ENCODE peak calls at places on chromosomes 2 and 18, in seven cellular contexts. V is choroid plexus epithelial cell, U is uterus, A is stomach, N is pancreas, E is fibroblast of mammary gland, T is A549. Q is an unnamed sample.

GRCh38 chr2:46326231-46326980 is 29.2 kb downstream of the EPAS1 start:
- DNase-seq in V (peak), E (peak), T (no peak), N (no peak), U (peak), A (no peak), Q (no peak)

GRCh38 chr2:122634261-122634660 is 878.8 kb downstream of the TSN start:
- DNase-seq in U (no peak), N (no peak), A (no peak), V (peak), T (peak), E (peak), Q (peak)

GRCh38 chr2:119723121-119723635 is 36.5 kb upstream of the PTPN4 start:
- DNase-seq in U (no peak), A (no peak), E (no peak), N (no peak), V (no peak), T (no peak), Q (no peak)

GRCh38 chr2:26396734-26397298 is 4.9 kb upstream of the DRC1 start:
- DNase-seq in A (no peak), U (no peak), V (no peak), E (no peak), T (no peak), N (no peak), Q (no peak)

GRCh38 chr2:77008925-77009706 is 513.1 kb downstream of the LRRTM4 start:
- DNase-seq in V (peak), N (no peak), A (no peak), E (peak), T (no peak), U (no peak), Q (no peak)

GRCh38 chr18:74333091-74333490 is 17.5 kb downstream of the C18orf63 start:
- DNase-seq in V (no peak), E (peak), A (no peak), N (no peak), U (no peak), T (no peak), Q (no peak)

GRCh38 chr2:236286866-236287545 is 22.8 kb upstream of the ASB18 start:
- DNase-seq in A (no peak), U (no peak), N (no peak), T (peak), V (peak), E (peak), Q (no peak)

GRCh38 chr2:12616456-12617163 is 100.1 kb upstream of the TRIB2 start:
- DNase-seq in V (no peak), E (no peak), U (no peak), T (no peak), N (no peak), A (no peak), Q (no peak)

GRCh38 chr2:236871500-236872001 is 214.1 kb upstream of the COPS8 start:
- DNase-seq in A (peak), E (peak), N (peak), V (peak), U (no peak), T (peak), Q (peak)

GRCh38 chr2:128790541-128790944 is 471.9 kb upstream of the HS6ST1 start:
- DNase-seq in V (peak), A (no peak), N (peak), U (no peak), E (no peak), T (no peak), Q (no peak)

GRCh38 chr2:167198009-167198408 is 309.7 kb downstream of the XIRP2 start:
- DNase-seq in N (no peak), V (no peak), U (no peak), T (no peak), A (no peak), E (no peak), Q (no peak)

GRCh38 chr2:166468124-166469024 is 25.7 kb downstream of the SCN7A start:
- DNase-seq in N (no peak), V (peak), T (no peak), U (no peak), A (no peak), E (peak), Q (no peak)

GRCh38 chr2:128369126-128369555 is 50.5 kb upstream of the HS6ST1 start:
- DNase-seq in A (no peak), E (peak), U (peak), T (no peak), V (peak), N (no peak), Q (peak)

GRCh38 chr18:76380127-76380729 is 114.8 kb downstream of the ZNF516 start:
- DNase-seq in U (peak), V (no peak), E (no peak), A (no peak), N (no peak), T (no peak), Q (no peak)

GRCh38 chr2:31888550-31888949 is 122.3 kb downstream of the MEMO1 start:
- DNase-seq in E (no peak), U (no peak), T (no peak), A (no peak), N (no peak), V (peak), Q (no peak)

GRCh38 chr2:31889044-31889443 is 121.8 kb downstream of the MEMO1 start:
- DNase-seq in E (no peak), A (no peak), U (no peak), V (no peak), T (no peak), N (no peak), Q (no peak)

DNA sequence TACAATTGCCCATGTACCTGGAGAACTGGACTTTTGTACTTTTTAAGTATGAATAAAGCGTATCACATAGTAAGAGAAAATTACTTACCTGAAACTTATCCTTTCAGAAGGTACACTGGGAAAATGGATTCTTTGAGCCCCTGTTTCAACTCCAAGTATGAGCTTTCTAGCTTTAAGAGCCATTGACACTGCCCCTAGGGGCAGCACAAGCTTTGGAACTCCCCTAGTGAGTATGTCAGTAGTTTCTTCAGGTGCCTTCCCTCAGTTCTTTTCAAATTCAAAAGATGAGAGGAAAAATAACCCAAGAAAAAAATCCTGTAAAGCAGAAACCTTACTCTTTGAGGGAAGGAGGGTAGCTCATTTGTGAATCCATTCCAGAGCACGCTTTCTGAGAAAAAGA is 124.1 kb downstream of the MEMO1 start:
- DNase-seq in N (no peak), T (peak), A (no peak), U (no peak), E (peak), V (peak), Q (no peak)
- TF ChIP-seq CTCF in N (no peak), T (peak), A (no peak), U (no peak), E (peak), V (peak), Q (peak)

GRCh38 chr2:44285237-44285636 is 10.0 kb downstream of the SLC3A1 start:
- DNase-seq in A (no peak), N (no peak), T (no peak), E (peak), U (no peak), V (no peak), Q (no peak)

GRCh38 chr2:44286884-44287638 is 11.8 kb downstream of the SLC3A1 start:
- DNase-seq in T (peak), E (no peak), A (peak), U (no peak), V (no peak), N (no peak), Q (no peak)

GRCh38 chr2:44290271-44290670 is 15.0 kb downstream of the SLC3A1 start:
- DNase-seq in T (peak), N (no peak), A (no peak), E (peak), V (peak), U (no peak), Q (peak)

GRCh38 chr2:44283116-44283666 is 7.9 kb downstream of the SLC3A1 start:
- DNase-seq in U (no peak), E (no peak), N (no peak), A (no peak), V (no peak), T (no peak), Q (no peak)

DNA sequence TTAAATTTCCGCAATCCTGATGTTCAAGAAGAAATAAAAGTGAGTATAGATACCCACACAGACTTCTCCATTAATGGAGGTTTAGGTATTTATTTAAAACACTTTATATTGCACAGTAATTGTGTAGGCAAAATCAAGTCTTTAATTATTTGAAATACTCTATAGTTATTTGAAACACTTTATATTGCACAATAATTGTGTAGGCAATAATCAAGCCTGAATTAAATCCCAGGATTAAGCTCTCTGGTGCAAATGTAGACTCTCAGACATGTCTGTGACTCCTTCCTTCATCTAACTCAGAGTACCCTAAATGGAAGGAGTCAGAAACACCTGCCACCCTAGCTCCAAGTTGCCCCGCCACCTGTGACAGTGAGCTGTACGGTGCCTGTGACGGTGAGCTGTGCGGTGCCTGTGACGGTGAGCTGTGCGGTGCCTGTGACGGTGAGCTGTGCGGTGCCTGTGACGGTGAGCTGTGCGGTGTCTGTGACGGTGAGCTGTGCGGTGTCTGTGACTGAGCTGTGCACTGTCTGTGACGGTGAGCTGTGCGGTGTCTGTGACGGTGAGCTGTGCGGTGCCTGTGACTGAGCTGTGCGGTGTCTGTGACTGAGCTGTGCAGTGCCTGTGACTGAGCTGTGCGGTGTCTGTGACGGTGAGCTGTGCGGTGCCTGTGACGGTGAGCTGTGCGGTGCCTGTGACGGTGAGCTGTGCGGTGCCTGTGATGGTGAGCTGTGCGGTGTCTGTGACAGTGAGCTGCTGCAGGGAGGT is 11.0 kb downstream of the SLC3A1 start:
- DNase-seq in N (no peak), E (no peak), U (no peak), A (no peak), T (no peak), V (no peak), Q (no peak)
- H3K4me3 ChIP-seq in N (no peak), E (no peak), U (no peak), A (no peak), T (peak), V (no peak), Q (no peak)

GRCh38 chr2:222292113-222292737 is 6.6 kb downstream of the PAX3 start:
- DNase-seq in U (no peak), T (no peak), N (no peak), V (no peak), A (no peak), E (no peak), Q (no peak)

GRCh38 chr2:222291485-222291841 is 7.3 kb downstream of the PAX3 start:
- DNase-seq in A (no peak), N (no peak), U (no peak), T (no peak), E (no peak), V (no peak), Q (no peak)

GRCh38 chr2:222289280-222290250 is 9.2 kb downstream of the PAX3 start:
- DNase-seq in V (no peak), N (no peak), T (no peak), A (no peak), U (no peak), E (no peak), Q (no peak)

GRCh38 chr2:222290371-222290690 is 8.5 kb downstream of the PAX3 start:
- DNase-seq in A (no peak), U (no peak), E (no peak), V (no peak), T (no peak), N (no peak), Q (no peak)

GRCh38 chr2:222290691-222291484 is 7.9 kb downstream of the PAX3 start:
- DNase-seq in U (no peak), N (no peak), V (no peak), T (peak), E (peak), A (no peak), Q (peak)
- TF ChIP-seq CTCF in U (no peak), N (no peak), V (no peak), T (no peak), E (no peak), A (no peak), Q (no peak)

GRCh38 chr2:210954508-210954907 is 398.1 kb downstream of the CPS1 start:
- DNase-seq in N (no peak), A (no peak), U (no peak), V (no peak), E (no peak), T (no peak), Q (no peak)
- H3K4me3 ChIP-seq in N (no peak), A (no peak), U (no peak), V (no peak), E (no peak), T (no peak), Q (no peak)

DNA sequence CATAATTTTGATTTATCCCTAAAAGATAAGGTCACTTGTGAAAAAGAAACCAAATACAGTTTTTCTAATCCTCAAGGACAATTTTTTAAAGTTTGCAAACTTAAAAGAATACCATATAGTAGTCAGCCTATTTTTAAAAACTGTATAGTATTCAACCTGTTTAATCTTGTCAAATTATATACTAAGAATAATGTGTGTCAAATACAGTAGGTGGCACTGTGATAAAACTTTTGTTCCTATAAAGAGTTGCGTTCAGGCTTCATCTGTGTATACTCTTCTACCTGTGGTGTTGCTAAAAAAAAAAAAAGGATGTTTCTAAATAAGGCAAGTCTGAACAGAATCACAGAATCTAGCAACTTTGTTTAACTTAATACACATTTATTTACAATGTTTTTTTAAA is 68.6 kb downstream of the CCDC138 start:
- DNase-seq in E (peak), T (peak), N (no peak), U (no peak), V (peak), A (no peak), Q (no peak)
- TF ChIP-seq CTCF in E (peak), T (peak), N (no peak), U (no peak), V (peak), A (no peak), Q (no peak)

GRCh38 chr2:69695850-69696216 is 46.1 kb upstream of the ANXA4 start:
- DNase-seq in E (no peak), N (no peak), A (no peak), T (no peak), V (no peak), U (no peak), Q (no peak)
- H3K4me3 ChIP-seq in E (no peak), N (no peak), A (no peak), T (no peak), V (no peak), U (no peak), Q (no peak)

GRCh38 chr2:31354837-31355236 is 59.7 kb downstream of the XDH start:
- DNase-seq in U (no peak), T (peak), E (peak), V (peak), N (no peak), A (no peak), Q (no peak)
- TF ChIP-seq CTCF in U (no peak), T (peak), E (peak), V (peak), N (no peak), A (no peak), Q (peak)

DNA sequence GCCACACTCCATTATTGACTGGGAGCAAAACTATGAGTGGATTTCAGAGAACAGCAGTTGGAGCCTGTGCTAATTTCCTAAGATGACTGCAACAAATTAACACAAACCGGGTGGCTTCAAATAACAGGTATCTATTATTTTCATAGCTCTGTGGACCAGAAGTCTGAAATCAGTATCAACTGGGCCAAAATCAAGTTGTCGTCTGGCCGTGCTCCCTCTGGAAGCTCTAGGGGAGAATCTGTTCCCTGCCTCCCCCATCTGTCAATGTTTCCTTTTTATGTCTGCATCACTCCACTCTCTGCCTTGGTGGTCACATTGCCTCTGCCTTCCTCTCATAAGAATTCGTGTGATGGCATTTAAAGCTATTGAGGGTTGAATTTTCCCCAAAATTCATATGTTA is 269.8 kb downstream of the TMX3 start:
- DNase-seq in A (no peak), V (no peak), U (no peak), T (no peak), N (no peak), E (no peak), Q (no peak)
- H3K4me3 ChIP-seq in A (no peak), V (no peak), U (no peak), T (no peak), N (no peak), E (no peak), Q (no peak)

Q was measured in foreskin fibroblast.